ENCODE peak calls at places on chromosomes 13 and 19, in eight cellular contexts. A, Q, I, C, U, M, G and B are unnamed samples. For H3K4me1, the result is how much of the 10 kb centered on the place peaks cover.

GRCh38 chr13:76992548-76993001 is 694 bp downstream of the CLN5 start:
- DNase-seq in A (peak), Q (peak), I (peak), C (peak), U (peak), M (peak), G (peak), B (no peak)

GRCh38 chr13:103952183-103952582 is 886.0 kb upstream of the SLC10A2 start:
- DNase-seq in A (no peak), Q (no peak), I (no peak), C (no peak), U (no peak), M (no peak), G (no peak), B (no peak)

GRCh38 chr19:47096721-47097120 is 16.9 kb downstream of the ZC3H4 start:
- DNase-seq in A (no peak), Q (no peak), I (peak), C (peak), U (no peak), M (peak), G (no peak), B (no peak)

GRCh38 chr13:69857188-69857821 is 250.3 kb upstream of the ATXN8OS start:
- DNase-seq in A (peak), Q (no peak), I (no peak), C (no peak), U (no peak), M (no peak), G (no peak), B (no peak)

GRCh38 chr13:77898097-77898496 is 20.5 kb downstream of the EDNRB start:
- DNase-seq in A (peak), Q (no peak), I (no peak), C (no peak), U (no peak), M (no peak), G (no peak), B (no peak)

GRCh38 chr19:10191347-10191746 is 3.4 kb downstream of the DNMT1 start:
- DNase-seq in A (peak), Q (no peak), I (no peak), C (peak), U (peak), M (peak), G (no peak), B (no peak)

GRCh38 chr19:55667006-55667381 is 8.0 kb upstream of the EPN1 start:
- DNase-seq in A (no peak), Q (no peak), I (no peak), C (no peak), U (no peak), M (no peak), G (no peak), B (no peak)

GRCh38 chr13:109385161-109385560 is 401.2 kb downstream of the IRS2 start:
- DNase-seq in A (peak), Q (no peak), I (no peak), C (no peak), U (no peak), M (no peak), G (no peak), B (no peak)

GRCh38 chr13:56861472-56861871 is 279.2 kb upstream of the PRR20A start:
- DNase-seq in A (no peak), Q (no peak), I (no peak), C (no peak), U (no peak), M (no peak), G (no peak), B (no peak)

GRCh38 chr19:55485439-55486011 is 537 bp downstream of the NAT14 start:
- DNase-seq in A (no peak), Q (peak), I (no peak), C (no peak), U (no peak), M (no peak), G (peak), B (peak)

GRCh38 chr19:40982594-40983101 is 8.4 kb upstream of the CYP2B6 start:
- DNase-seq in A (peak), Q (no peak), I (no peak), C (no peak), U (no peak), M (no peak), G (no peak), B (no peak)

GRCh38 chr19:1923319-1923718 is 17.7 kb upstream of the CSNK1G2 start:
- DNase-seq in A (no peak), Q (no peak), I (no peak), C (no peak), U (no peak), M (no peak), G (no peak), B (no peak)

GRCh38 chr13:57996717-57997116 is 365.2 kb downstream of the PCDH17 start:
- DNase-seq in A (no peak), Q (no peak), I (no peak), C (no peak), U (no peak), M (no peak), G (no peak), B (no peak)

GRCh38 chr19:48659768-48660167 is 13.0 kb downstream of the NTN5 start:
- DNase-seq in A (no peak), Q (no peak), I (no peak), C (no peak), U (no peak), M (no peak), G (no peak), B (no peak)

GRCh38 chr19:31160346-31160926 is 188.8 kb downstream of the TSHZ3 start:
- DNase-seq in A (peak), Q (no peak), I (no peak), C (no peak), U (no peak), M (no peak), G (no peak), B (no peak)

GRCh38 chr13:36888645-36889044 is 31.4 kb downstream of the SMAD9 start:
- DNase-seq in A (no peak), Q (no peak), I (no peak), C (no peak), U (no peak), M (no peak), G (no peak), B (no peak)

GRCh38 chr19:30880551-30880950 is 468.7 kb downstream of the TSHZ3 start:
- DNase-seq in A (no peak), Q (no peak), I (no peak), C (no peak), U (no peak), M (no peak), G (no peak), B (no peak)

GRCh38 chr13:95083758-95084157 is 217.5 kb downstream of the ABCC4 start:
- DNase-seq in A (peak), Q (no peak), I (no peak), C (no peak), U (no peak), M (no peak), G (no peak), B (no peak)

GRCh38 chr19:29429021-29429420 is 96.8 kb upstream of the VSTM2B start:
- DNase-seq in A (no peak), Q (no peak), I (peak), C (no peak), U (no peak), M (no peak), G (no peak), B (no peak)

GRCh38 chr19:46118136-46118535 is 6.4 kb downstream of the IGFL3 start:
- DNase-seq in A (no peak), Q (no peak), I (no peak), C (no peak), U (no peak), M (no peak), G (no peak), B (no peak)

GRCh38 chr19:4724252-4724514 is 541 bp upstream of the DPP9 start:
- DNase-seq in A (no peak), Q (no peak), I (no peak), C (no peak), U (no peak), M (no peak), G (no peak), B (no peak)
- TF ChIP-seq CTCF in A (no peak), Q (no peak), I (no peak), C (no peak), U (no peak), M (no peak), G (no peak), B (no peak)

GRCh38 chr19:17721821-17722220 is 2.5 kb downstream of the MAP1S start:
- DNase-seq in A (peak), Q (no peak), I (no peak), C (no peak), U (peak), M (peak), G (no peak), B (no peak)

GRCh38 chr19:17718467-17718987 is 753 bp upstream of the MAP1S start:
- DNase-seq in A (no peak), Q (no peak), I (no peak), C (no peak), U (no peak), M (no peak), G (no peak), B (no peak)

GRCh38 chr19:17720487-17720839 is 1.2 kb downstream of the MAP1S start:
- DNase-seq in A (no peak), Q (no peak), I (no peak), C (no peak), U (no peak), M (no peak), G (no peak), B (no peak)

GRCh38 chr19:17718988-17719711 is at the start of gene MAP1S:
- DNase-seq in A (peak), Q (peak), I (peak), C (peak), U (peak), M (peak), G (no peak), B (no peak)

DNA sequence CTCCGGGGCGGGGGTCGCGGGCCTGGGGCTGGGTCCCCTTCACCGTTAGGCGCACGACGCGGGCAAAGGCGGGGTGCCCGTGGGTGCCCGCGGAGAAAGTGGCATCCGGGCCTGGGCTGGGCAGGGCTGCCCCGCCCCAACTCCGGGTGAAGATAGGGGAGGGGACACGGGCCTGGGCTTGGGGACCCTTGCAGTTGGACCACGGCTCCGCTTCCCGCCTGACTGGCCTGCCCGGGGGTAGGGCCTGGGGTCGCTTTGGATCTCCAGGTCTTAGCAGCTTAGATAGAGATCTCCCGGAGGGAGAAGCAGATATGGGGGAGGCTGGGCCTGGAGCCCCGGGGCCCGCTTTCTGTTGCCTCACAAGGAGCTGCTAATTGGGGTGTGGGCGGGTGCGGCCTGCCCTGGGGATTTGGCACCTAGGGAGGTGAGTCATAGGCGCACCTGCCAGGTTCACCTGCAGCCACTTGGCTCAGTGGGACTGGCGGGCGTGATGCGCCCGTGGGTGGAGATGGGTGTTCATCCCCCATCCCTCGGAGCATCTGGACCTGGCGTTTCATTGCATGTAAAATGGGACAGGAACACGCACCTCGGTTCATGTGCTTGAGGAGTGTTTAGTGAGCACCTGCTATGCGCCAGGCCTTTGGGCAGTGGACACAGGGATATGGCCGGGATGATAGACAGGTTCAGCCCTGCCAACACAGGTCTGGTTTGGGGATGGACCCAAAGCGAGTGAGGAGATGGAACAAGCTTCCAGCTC is 628 bp downstream of the MAP1S start:
- DNase-seq in A (no peak), Q (peak), I (peak), C (peak), U (no peak), M (peak), G (no peak), B (no peak)
- H3K4me1 ChIP-seq in A (under half), Q (under half), I (under half), C (under half), U (under half), M (under half), G (under half), B (under half)

GRCh38 chr19:54463531-54464043 is at the start of gene LENG9:
- DNase-seq in A (peak), Q (peak), I (peak), C (peak), U (peak), M (peak), G (peak), B (peak)

GRCh38 chr19:54465367-54466109 is 2.0 kb upstream of the LENG9 start:
- DNase-seq in A (no peak), Q (peak), I (no peak), C (no peak), U (no peak), M (no peak), G (peak), B (no peak)

GRCh38 chr19:54462713-54463530 is 656 bp downstream of the LENG9 start:
- DNase-seq in A (peak), Q (peak), I (peak), C (peak), U (peak), M (peak), G (peak), B (peak)

GRCh38 chr19:54464044-54464623 is 556 bp upstream of the LENG9 start:
- DNase-seq in A (peak), Q (peak), I (peak), C (peak), U (peak), M (peak), G (peak), B (peak)

DNA sequence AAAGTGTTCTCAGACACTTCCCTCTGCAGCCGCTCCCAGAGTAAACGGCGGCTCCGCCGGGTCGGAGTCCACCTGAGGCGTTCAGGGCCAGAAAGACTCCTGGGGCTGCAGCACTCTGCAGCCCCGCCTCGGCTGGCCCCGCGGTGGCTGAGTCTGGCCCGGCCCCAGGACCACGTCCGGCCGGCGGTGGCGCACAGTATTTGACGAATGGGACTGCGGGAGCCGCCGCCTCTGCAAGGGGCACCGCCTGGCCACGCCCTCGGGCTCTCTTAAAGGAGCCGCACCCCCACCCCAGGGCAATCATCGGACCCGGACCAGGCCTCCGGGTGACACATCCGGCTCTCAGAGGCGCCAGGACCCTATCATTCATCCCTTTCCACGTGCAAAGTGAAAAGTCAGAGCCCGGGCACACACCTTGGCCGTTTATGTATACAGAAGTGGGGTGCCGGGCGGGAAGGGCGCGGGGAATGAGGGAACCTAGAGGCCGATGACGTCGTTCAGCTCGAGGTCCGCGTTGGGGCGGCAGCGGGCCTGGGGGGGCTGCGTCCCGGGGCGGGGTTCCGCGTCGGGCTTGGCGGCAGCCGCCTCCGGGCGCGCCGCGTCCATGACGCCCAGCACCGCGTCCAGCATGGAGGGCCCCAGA is 1.2 kb upstream of the LENG9 start:
- DNase-seq in A (peak), Q (peak), I (peak), C (peak), U (peak), M (peak), G (peak), B (peak)
- TF ChIP-seq POLR2A in A (no peak), Q (peak), I (peak), C (no peak), U (no peak), M (peak), G (peak), B (peak)

GRCh38 chr19:43648633-43649032 is 9.0 kb upstream of the CADM4 start:
- DNase-seq in A (no peak), Q (no peak), I (no peak), C (no peak), U (no peak), M (no peak), G (no peak), B (no peak)
- TF ChIP-seq CTCF in A (no peak), Q (no peak), I (no peak), C (no peak), U (no peak), M (no peak), G (no peak), B (no peak)

DNA sequence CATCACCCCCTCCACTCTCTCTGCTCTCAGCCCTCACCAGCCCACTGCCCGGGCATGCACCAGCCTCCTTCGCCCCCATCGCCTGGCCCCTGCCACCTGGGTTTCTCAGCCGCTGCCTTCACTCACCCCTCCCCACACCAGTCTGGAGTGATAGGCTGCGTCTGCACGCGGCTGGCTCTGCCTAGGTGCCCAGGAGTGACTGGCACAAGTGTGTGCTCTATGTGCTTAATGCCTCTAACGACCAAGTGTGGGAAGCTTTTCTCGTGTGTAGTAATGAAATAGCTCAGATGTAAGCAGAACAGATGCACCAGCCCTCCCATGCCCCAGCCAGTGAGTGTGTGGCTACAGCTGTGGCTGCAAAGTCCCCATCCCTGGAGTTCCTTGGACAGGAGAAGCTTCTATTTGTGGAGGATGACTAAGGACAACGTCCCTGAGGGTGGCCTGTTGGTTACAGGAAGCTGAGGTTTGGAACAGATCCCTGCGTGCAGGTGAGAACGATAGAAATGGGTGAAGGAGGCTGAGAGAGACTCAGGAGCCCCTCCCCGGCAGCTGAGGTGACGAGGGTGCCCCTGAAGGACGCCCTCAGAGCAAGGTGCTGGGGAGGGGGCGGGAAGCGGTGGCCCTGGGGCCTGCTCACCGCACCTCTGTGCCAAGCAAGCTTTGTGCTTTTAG is 35.6 kb downstream of the ATP11A start:
- DNase-seq in A (peak), Q (peak), I (no peak), C (no peak), U (no peak), M (no peak), G (peak), B (peak)
- H3K4me1 ChIP-seq in A (under half), Q (under half), I (under half), C (under half), U (half or more), M (half or more), G (under half), B (under half)

GRCh38 chr13:23888658-23889597 is at the start of gene MIPEP:
- DNase-seq in A (peak), Q (peak), I (peak), C (peak), U (peak), M (peak), G (peak), B (peak)
- TF ChIP-seq POLR2A in A (peak), Q (peak), I (peak), C (peak), U (peak), M (peak), G (no peak), B (peak)

DNA sequence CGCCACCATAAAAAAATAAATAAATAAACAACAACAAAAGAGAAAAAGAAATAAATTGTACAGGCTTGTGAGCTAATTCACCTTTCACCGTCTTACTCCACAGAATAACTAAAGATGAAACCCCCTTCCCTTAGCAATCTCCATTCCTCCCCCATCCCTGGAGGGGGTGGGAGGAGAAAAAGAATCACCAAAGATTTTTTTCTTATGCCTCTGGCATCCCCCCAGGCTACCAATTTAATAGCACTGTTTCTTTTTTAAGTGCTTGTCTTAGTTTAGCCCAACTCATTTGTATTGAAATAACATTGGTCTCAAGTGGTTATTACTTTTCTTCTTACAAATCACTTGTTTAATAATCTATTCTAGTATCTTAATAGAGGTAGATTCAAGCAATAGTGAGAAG is 23.9 kb upstream of the KLF5 start:
- DNase-seq in A (no peak), Q (no peak), I (no peak), C (no peak), U (no peak), M (no peak), G (no peak), B (no peak)
- TF ChIP-seq CTCF in A (no peak), Q (no peak), I (no peak), C (no peak), U (no peak), M (no peak), G (no peak), B (no peak)

DNA sequence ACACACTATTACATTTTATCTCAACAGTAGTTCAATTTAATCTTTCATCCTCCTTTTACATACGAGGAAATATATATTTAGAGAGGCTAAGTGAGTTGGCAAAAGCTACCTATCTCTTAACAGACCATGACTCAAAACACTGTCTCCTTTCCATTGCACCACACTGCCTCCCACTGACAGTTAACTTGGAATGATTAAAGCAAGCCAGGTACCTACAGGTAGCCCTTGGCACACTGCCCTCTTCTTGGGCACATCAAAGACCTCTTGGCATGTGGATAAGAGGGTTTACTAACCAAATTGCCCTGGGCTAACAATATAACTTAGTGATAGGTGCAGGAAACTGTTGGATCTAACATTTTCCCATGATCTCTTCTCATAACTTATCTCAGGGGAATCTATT is 1.9 kb downstream of the ABHD13 start:
- DNase-seq in A (no peak), Q (no peak), I (no peak), C (no peak), U (no peak), M (peak), G (no peak), B (no peak)
- H3K4me1 ChIP-seq in A (under half), Q (under half), I (under half), C (under half), U (under half), M (under half), G (under half), B (half or more)

GRCh38 chr19:19203012-19203856 is at the start of gene NR2C2AP:
- DNase-seq in A (peak), Q (peak), I (peak), C (peak), U (peak), M (peak), G (peak), B (peak)
- TF ChIP-seq POLR2A in A (no peak), Q (no peak), I (no peak), C (no peak), U (no peak), M (no peak), G (no peak), B (no peak)